ENCODE peak calls at places on chromosomes 6 and 20, in four cellular contexts. P is OCI-LY7, J is suprapubic skin, X is endothelial cell of umbilical vein. Z is an unnamed sample.

GRCh38 chr6:124226396-124226795 is 422.7 kb downstream of the NKAIN2 start:
- DNase-seq in P (no peak), J (no peak), X (no peak), Z (no peak)

GRCh38 chr6:38542031-38542430 is 97.7 kb downstream of the BTBD9 start:
- DNase-seq in P (no peak), J (no peak), X (no peak), Z (no peak)

GRCh38 chr6:13163161-13163944 is 165.0 kb downstream of the TBC1D7 start:
- DNase-seq in P (no peak), J (no peak), X (no peak), Z (no peak)

GRCh38 chr20:45359406-45360148 is 3.4 kb upstream of the SYS1 start:
- DNase-seq in P (no peak), J (no peak), X (peak), Z (no peak)

GRCh38 chr20:19832875-19833274 is 74.8 kb downstream of the RIN2 start:
- DNase-seq in P (no peak), J (no peak), X (no peak), Z (no peak)

GRCh38 chr6:153959281-153959680 is 79.8 kb upstream of the OPRM1 start:
- DNase-seq in P (no peak), J (no peak), X (no peak), Z (no peak)

GRCh38 chr6:112781236-112781635 is 434.1 kb downstream of the RFPL4B start:
- DNase-seq in P (no peak), J (no peak), X (peak), Z (no peak)

GRCh38 chr6:124073021-124073420 is 269.4 kb downstream of the NKAIN2 start:
- DNase-seq in P (no peak), J (no peak), X (no peak), Z (no peak)

GRCh38 chr6:158327216-158327615 is 15.0 kb downstream of the TULP4 start:
- DNase-seq in P (no peak), J (no peak), X (peak), Z (no peak)

GRCh38 chr6:42402184-42402583 is 49.5 kb downstream of the TRERF1 start:
- DNase-seq in P (no peak), J (no peak), X (no peak), Z (no peak)

GRCh38 chr6:90131091-90131490 is 165.6 kb downstream of the BACH2 start:
- DNase-seq in P (no peak), J (no peak), X (no peak), Z (no peak)

GRCh38 chr20:47951521-47951951 is 166.3 kb upstream of the SULF2 start:
- DNase-seq in P (no peak), J (no peak), X (peak), Z (no peak)

GRCh38 chr20:63775096-63775978 is 35.8 kb downstream of the SLC2A4RG start:
- DNase-seq in P (peak), J (no peak), X (peak), Z (no peak)

GRCh38 chr6:14121936-14122344 is 4.4 kb downstream of the CD83 start:
- DNase-seq in P (peak), J (no peak), X (no peak), Z (no peak)

GRCh38 chr6:15425947-15426346 is 180.1 kb downstream of the JARID2 start:
- DNase-seq in P (no peak), J (no peak), X (no peak), Z (no peak)

GRCh38 chr6:157772820-157773219 is 50.2 kb upstream of the SNX9 start:
- DNase-seq in P (no peak), J (no peak), X (no peak), Z (no peak)

GRCh38 chr20:53291548-53291947 is 302.1 kb downstream of the ZNF217 start:
- DNase-seq in P (peak), J (no peak), X (no peak), Z (no peak)

GRCh38 chr6:45421700-45422540 is 44.2 kb upstream of the SUPT3H start:
- DNase-seq in P (peak), J (peak), X (peak), Z (peak)

GRCh38 chr20:44785768-44786167 is 24.6 kb downstream of the RIMS4 start:
- DNase-seq in P (no peak), J (no peak), X (no peak), Z (no peak)

GRCh38 chr6:125611573-125612399 is 137.6 kb upstream of the HEY2 start:
- DNase-seq in P (no peak), J (no peak), X (peak), Z (no peak)

GRCh38 chr6:134896881-134897280 is 53.0 kb downstream of the ALDH8A1 start:
- DNase-seq in P (no peak), J (no peak), X (no peak), Z (no peak)

GRCh38 chr6:79138146-79138545 is 60.1 kb upstream of the PHIP start:
- DNase-seq in P (no peak), J (no peak), X (no peak), Z (no peak)

GRCh38 chr20:61940976-61941720 is 124.5 kb downstream of the TAF4 start:
- DNase-seq in P (no peak), J (peak), X (no peak), Z (no peak)

GRCh38 chr6:144661101-144661806 is 376.1 kb downstream of the UTRN start:
- DNase-seq in P (no peak), J (no peak), X (no peak), Z (no peak)
- H3K4me3 ChIP-seq in P (no peak), J (no peak), X (no peak), Z (no peak)

GRCh38 chr20:35739294-35740163 is 2.5 kb downstream of the RBM39 start:
- DNase-seq in P (peak), J (no peak), X (peak), Z (no peak)

GRCh38 chr20:35738410-35739179 is 3.5 kb downstream of the RBM39 start:
- DNase-seq in P (no peak), J (no peak), X (no peak), Z (no peak)

GRCh38 chr20:35742741-35743523 is 872 bp upstream of the RBM39 start:
- DNase-seq in P (peak), J (no peak), X (peak), Z (no peak)

GRCh38 chr20:35741892-35742740 is at the start of gene RBM39:
- DNase-seq in P (peak), J (peak), X (peak), Z (peak)

DNA sequence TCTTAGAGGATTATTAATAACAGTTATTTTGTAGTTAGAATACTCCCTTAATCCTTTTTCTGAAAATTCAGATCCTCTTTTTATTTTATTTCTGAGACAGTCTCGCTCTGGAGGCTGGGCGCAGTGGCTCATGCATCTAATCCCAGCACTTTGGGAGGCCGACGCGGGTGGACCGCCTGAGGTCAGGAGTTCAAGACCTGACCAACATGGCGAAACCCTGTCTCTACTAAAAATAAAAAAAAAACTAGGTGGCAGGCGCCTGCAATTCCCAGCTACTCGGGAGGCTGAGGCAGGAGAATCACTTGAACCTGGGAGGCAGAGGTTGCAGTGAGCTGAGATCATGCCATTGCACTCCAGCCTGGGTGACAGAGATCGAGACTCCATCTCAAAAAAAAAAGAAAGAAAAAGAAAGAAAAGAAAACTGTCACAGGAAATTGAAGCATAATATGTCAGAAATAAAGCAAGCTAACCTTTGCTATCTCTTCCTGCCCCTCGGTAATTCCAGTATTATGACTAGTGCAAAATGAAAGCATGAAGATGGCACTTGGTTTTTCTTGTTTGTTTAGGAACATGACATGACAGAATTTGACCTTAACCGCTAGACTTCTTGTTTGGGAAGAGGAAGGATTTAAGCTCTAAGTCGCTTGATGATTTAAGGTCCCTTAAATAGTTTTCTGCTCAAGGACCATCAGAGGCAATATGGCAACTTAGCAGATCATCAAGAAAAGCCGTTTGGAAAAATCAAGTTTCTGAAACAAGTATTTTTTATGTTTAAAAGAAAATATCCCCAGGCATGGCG is 1.8 kb upstream of the RBM39 start:
- DNase-seq in P (peak), J (no peak), X (peak), Z (no peak)
- H3K4me3 ChIP-seq in P (peak), J (peak), X (peak), Z (peak)

DNA sequence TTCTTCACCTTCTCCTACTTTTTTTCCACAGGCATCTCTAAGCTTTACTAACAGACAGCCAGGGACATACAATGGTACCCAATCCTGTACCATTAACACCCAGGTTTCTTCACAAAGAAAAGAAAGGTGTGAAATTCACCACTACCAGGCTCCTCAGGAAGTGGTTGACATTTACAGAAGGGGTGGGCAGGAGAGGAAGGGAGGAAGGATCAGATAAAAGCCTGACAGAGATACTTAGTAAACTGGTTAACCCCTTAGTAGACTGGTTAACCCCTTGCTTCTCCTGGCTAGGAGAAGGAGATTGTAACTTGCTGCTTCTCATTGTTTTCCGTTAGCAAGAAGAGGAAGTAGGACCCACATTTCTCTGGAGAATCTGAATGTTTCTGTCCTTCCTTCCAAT is 7.2 kb downstream of the SAMD3 start:
- DNase-seq in P (no peak), J (no peak), X (no peak), Z (no peak)
- H3K4me3 ChIP-seq in P (no peak), J (no peak), X (no peak), Z (no peak)

DNA sequence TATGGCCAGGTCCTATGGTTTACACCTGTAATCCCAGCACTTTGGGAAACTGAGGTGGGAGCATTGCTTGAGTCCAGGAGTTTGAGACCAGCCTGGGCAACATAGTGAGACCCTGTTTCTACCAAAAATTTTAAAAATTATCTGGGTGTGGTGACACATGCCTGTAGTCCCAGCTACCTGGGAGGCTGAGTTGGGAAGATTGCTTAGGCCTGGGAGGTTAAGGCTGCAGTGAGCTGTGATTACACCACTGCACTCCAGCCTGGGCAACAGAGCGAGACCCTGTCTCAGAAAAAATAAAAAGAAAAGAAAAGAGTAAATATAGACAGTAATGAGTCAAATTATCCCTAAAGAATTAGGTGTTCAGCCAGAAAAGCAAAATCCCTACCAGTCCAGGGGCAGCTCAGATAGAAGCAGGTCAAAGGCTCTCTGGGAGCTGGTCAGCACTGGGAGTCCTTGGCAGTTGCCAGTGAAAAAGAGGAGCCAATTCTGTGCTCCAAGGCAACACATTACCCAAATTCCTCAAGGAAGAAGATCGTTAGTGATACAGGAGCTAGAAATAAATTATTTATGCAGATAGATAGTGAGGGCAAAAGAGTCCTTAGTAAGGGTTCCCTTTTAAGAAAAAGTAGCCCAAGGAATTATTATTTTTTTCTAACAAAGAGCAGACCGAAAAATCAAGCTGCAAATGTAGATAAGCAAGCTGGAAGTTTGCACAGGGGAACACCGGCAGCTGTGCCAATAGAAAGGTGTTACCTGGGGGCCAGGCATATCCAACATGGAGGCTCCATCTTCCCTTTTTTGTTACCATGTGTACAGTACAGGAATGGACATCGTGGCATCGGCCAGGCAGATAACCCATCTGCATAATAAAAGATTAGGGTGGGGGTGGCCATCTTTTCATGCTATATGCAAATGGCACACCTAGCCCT is 31.4 kb upstream of the SEC63 start:
- DNase-seq in P (no peak), J (no peak), X (no peak), Z (no peak)
- H3K4me3 ChIP-seq in P (no peak), J (no peak), X (no peak), Z (no peak)

Z was measured in esophagus squamous epithelium.